ENCODE peak calls at places on chromosome 6, in five cellular contexts. A, Q, N, L and E are unnamed samples.

GRCh38 chr6:10621847-10622246 is 72.6 kb downstream of the C6orf52 start:
- DNase-seq in A (no peak), Q (no peak), N (no peak), L (no peak), E (no peak)

GRCh38 chr6:111830003-111830402 is 43.2 kb downstream of the FYN start:
- DNase-seq in A (no peak), Q (no peak), N (no peak), L (no peak), E (peak)

GRCh38 chr6:135148889-135149288 is 32.2 kb upstream of the MYB start:
- DNase-seq in A (no peak), Q (no peak), N (no peak), L (no peak), E (no peak)

GRCh38 chr6:129890164-129890563 is 29.0 kb upstream of the TMEM244 start:
- DNase-seq in A (no peak), Q (no peak), N (peak), L (no peak), E (peak)

GRCh38 chr6:48986105-48986504 is 476.9 kb downstream of the MMUT start:
- DNase-seq in A (no peak), Q (no peak), N (no peak), L (no peak), E (no peak)

GRCh38 chr6:29097803-29098202 is 1.5 kb upstream of the OR2J1 start:
- DNase-seq in A (no peak), Q (no peak), N (no peak), L (no peak), E (no peak)

GRCh38 chr6:42394881-42395620 is 56.7 kb downstream of the TRERF1 start:
- DNase-seq in A (no peak), Q (no peak), N (no peak), L (no peak), E (no peak)

GRCh38 chr6:131764350-131764749 is 43.5 kb upstream of the ENPP1 start:
- DNase-seq in A (no peak), Q (peak), N (peak), L (no peak), E (no peak)

GRCh38 chr6:100881707-100882040 is 545 bp upstream of the ASCC3 start:
- DNase-seq in A (no peak), Q (peak), N (peak), L (no peak), E (no peak)

GRCh38 chr6:106025655-106026054 is 60.5 kb upstream of the PRDM1 start:
- DNase-seq in A (no peak), Q (no peak), N (peak), L (no peak), E (no peak)

GRCh38 chr6:42644211-42644610 is 78.2 kb downstream of the PRPH2 start:
- DNase-seq in A (no peak), Q (no peak), N (no peak), L (no peak), E (no peak)

GRCh38 chr6:157535354-157536217 is 154.6 kb downstream of the ZDHHC14 start:
- DNase-seq in A (peak), Q (peak), N (peak), L (peak), E (peak)

GRCh38 chr6:167932468-167933276 is 64.8 kb upstream of the KIF25 start:
- DNase-seq in A (peak), Q (no peak), N (no peak), L (no peak), E (peak)

GRCh38 chr6:152301021-152301805 is 335.9 kb downstream of the SYNE1 start:
- DNase-seq in A (no peak), Q (no peak), N (peak), L (no peak), E (no peak)

GRCh38 chr6:16476861-16477260 is 238.5 kb downstream of the GMPR start:
- DNase-seq in A (no peak), Q (no peak), N (no peak), L (no peak), E (no peak)
- H3K27ac ChIP-seq in A (no peak), Q (no peak), N (no peak), L (no peak), E (no peak)

DNA sequence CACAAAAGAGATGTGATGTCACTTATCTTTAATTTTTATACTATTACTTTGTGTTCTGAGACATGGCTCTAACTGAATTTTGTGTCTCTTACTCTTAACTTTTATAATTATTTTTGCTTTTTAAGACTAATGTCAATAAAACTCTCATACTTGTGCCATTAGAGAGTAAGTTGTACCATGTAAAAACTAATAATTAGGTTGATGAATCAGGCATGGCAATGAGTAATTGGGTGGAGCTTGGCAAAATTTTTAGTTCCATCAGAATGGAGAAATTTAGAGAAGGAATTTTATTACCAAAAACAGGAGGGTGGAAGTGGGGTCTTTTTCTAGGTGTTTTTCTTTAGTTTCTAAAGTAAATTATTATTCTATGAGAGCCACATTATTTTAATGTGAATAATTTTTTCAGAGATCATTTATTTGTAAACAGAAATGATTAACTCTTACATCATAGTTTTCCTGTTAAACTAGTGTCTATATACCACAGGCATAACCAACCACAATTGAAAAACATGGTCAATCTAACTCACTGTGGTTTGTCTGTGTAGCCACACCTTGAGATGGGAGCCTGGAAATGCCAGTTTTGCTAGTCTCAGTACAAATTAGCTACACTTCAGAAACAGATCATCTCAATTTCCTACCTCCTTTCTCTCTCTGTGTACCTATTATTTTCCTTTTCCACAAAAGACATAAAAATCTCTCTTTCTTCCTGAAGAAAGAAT is 51.8 kb downstream of the ELOVL4 start:
- DNase-seq in A (no peak), Q (no peak), N (no peak), L (no peak), E (no peak)
- H3K4me2 ChIP-seq in A (no peak), Q (no peak), N (no peak), L (peak), E (no peak)

DNA sequence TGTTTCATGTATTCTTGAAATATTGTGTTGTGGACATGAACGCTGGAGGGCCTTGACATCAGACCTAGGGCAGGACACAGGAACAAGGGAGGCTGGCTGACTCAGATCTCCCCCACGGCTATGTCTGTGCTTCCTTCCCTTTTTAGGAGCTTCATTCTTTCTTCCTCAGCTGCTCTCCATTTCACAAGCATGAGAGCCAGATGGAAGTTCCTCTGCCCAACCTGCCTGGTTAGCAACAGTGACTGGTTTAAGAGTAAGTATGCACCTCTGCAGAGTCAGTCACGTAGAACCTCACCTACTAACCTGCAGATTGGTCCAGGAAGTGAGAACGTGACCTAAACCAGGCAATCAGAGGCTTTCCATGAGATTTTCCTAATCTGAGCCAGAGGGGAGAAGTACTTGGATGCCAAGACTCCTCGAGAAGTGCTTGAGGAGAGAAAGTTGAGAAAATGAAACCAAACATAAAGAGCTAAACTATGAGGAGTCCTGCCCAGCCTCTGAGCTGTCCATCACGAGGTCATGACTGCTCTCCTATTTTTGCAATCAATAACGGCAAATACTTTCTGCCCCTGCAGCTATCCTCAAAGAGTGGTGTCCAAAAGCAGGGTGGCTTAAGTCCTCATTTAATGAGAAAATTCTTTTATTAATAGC is 465.2 kb upstream of the CITED2 start:
- DNase-seq in A (no peak), Q (no peak), N (no peak), L (no peak), E (no peak)
- H3K27ac ChIP-seq in A (no peak), Q (no peak), N (peak), L (no peak), E (no peak)

GRCh38 chr6:37684801-37685200 is 12.9 kb downstream of the MDGA1 start:
- DNase-seq in A (no peak), Q (no peak), N (no peak), L (no peak), E (no peak)

GRCh38 chr6:37690964-37691735 is 6.5 kb downstream of the MDGA1 start:
- DNase-seq in A (no peak), Q (no peak), N (no peak), L (no peak), E (no peak)

GRCh38 chr6:37689356-37689755 is 8.3 kb downstream of the MDGA1 start:
- DNase-seq in A (no peak), Q (no peak), N (no peak), L (no peak), E (no peak)

GRCh38 chr6:37691904-37692806 is 5.5 kb downstream of the MDGA1 start:
- DNase-seq in A (peak), Q (peak), N (peak), L (peak), E (peak)

GRCh38 chr6:37688088-37688850 is 9.4 kb downstream of the MDGA1 start:
- DNase-seq in A (no peak), Q (no peak), N (no peak), L (no peak), E (no peak)
- H3K4me2 ChIP-seq in A (no peak), Q (no peak), N (no peak), L (no peak), E (no peak)

DNA sequence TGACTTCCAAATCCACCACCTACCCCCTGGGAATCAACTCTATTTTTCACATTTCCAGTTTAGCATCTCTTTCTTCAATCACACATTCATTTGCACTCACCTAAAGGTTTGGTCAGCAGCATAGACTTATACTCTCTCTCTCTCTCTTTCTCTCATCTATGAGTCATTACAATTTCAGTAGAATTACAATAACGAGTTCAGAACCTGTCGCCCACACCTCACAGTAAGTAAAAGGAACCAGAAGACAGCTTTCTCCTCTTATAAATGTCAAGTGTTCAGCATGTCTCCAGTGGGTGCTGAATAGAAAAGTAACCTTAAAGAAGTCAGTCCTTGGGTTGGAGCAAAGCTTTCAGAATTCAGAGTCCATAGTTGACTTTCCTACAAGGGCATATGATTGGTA is 1.1 kb upstream of the PHACTR1 start:
- DNase-seq in A (no peak), Q (no peak), N (no peak), L (no peak), E (no peak)
- H3K27ac ChIP-seq in A (no peak), Q (no peak), N (no peak), L (no peak), E (no peak)

DNA sequence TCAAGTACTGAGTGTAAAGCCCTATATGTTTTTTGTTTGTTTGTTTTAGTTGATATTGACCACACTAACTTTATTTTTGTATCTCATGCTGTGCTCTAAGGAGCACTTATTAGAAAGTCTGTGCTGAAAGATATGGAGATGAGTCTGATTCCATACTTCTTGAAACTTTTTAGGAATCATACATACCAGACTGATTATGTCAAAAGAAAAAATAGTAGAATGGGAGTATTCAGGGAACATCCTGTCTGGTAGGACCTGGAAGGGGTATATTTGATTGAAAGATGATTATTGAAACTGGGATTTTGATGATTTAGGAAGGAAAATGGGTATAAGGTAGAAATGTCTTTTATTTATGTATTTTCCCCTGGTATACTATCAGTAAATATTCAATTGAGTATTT is 111.4 kb downstream of the QKI start:
- DNase-seq in A (no peak), Q (peak), N (no peak), L (no peak), E (no peak)
- H3K4me2 ChIP-seq in A (no peak), Q (no peak), N (no peak), L (no peak), E (no peak)

GRCh38 chr6:40183902-40184301 is 249.6 kb upstream of the MOCS1 start:
- DNase-seq in A (no peak), Q (no peak), N (no peak), L (no peak), E (no peak)

GRCh38 chr6:40185486-40185885 is 251.2 kb upstream of the MOCS1 start:
- DNase-seq in A (no peak), Q (no peak), N (no peak), L (no peak), E (no peak)

GRCh38 chr6:40187654-40188053 is 253.4 kb upstream of the MOCS1 start:
- DNase-seq in A (no peak), Q (no peak), N (no peak), L (no peak), E (no peak)

GRCh38 chr6:40192516-40192915 is 258.3 kb upstream of the MOCS1 start:
- DNase-seq in A (no peak), Q (no peak), N (no peak), L (no peak), E (no peak)

GRCh38 chr6:40188931-40189330 is 254.7 kb upstream of the MOCS1 start:
- DNase-seq in A (no peak), Q (no peak), N (no peak), L (no peak), E (no peak)
- H3K27ac ChIP-seq in A (no peak), Q (no peak), N (no peak), L (no peak), E (no peak)

DNA sequence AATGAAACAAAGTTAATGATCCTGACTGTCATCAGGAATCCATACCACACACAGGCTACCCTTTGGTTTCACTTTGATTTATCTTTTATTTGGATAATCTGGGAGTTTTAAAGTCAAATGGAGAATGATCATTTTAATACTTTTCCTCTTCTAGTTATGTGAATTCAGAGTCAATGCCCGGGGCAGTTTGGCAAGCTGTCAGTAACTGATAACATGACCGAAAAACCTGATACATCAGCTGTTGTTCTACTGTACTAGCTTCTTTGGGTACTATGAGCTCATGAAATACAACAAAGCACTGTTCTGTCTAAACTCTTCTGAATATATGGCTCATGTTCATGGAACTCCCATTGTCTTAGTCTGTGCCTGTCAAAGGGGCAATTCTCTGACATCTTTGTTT is 30.2 kb downstream of the KLHL31 start:
- DNase-seq in A (no peak), Q (no peak), N (no peak), L (no peak), E (no peak)
- H3K4me2 ChIP-seq in A (peak), Q (no peak), N (no peak), L (no peak), E (no peak)

DNA sequence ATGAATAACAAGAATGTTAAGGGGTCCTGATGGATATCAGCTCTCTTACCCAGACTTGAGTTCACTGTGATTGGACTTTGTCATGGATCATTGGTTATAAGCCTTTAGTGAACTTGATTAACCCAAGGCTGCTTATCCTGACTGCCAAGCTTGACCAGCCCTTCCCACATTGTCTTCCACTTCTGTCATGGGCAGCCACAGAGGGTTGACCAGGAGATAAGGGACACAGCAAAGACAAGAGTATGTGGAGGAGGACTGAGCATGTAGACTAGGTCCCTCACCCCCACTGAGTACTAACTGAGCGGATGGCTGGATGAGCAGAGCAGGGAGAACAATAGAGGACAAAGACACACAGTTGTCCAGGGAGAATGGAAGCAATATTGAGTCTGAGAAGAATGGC is 52.5 kb downstream of the FAXC start:
- DNase-seq in A (no peak), Q (no peak), N (no peak), L (no peak), E (no peak)
- H3K27ac ChIP-seq in A (no peak), Q (no peak), N (no peak), L (no peak), E (no peak)